ENCODE peak calls at places on chromosomes 7 and 10, in five cellular contexts. H is keratinocyte; U is body of pancreas; O is effector memory CD4-positive, alpha-beta T cell; R is right atrium auricular region. S is an unnamed sample. For H3K4me1, the result is how much of the 10 kb centered on the place peaks cover.

GRCh38 chr7:6159524-6160011 is 112.9 kb downstream of the CYTH3 start:
- DNase-seq in H (no peak), U (no peak), O (no peak), R (no peak), S (no peak)

GRCh38 chr7:44102846-44103565 is 1.1 kb upstream of the AEBP1 start:
- DNase-seq in H (no peak), U (no peak), O (no peak), R (no peak), S (peak)

GRCh38 chr7:158157460-158157859 is 430.2 kb downstream of the PTPRN2 start:
- DNase-seq in H (no peak), U (no peak), O (no peak), R (no peak), S (no peak)

GRCh38 chr10:60031664-60032063 is 125.3 kb upstream of the CCDC6 start:
- DNase-seq in H (no peak), U (no peak), O (no peak), R (no peak), S (no peak)

GRCh38 chr7:52114509-52114908 is 797.9 kb upstream of the COBL start:
- DNase-seq in H (no peak), U (no peak), O (no peak), R (no peak), S (no peak)

GRCh38 chr7:19215421-19215820 is 70.2 kb upstream of the FERD3L start:
- DNase-seq in H (no peak), U (no peak), O (no peak), R (no peak), S (no peak)

GRCh38 chr10:44963772-44964633 is 4.4 kb downstream of the RASSF4 start:
- DNase-seq in H (no peak), U (peak), O (no peak), R (peak), S (peak)

GRCh38 chr10:30118590-30118989 is 59.2 kb upstream of the JCAD start:
- DNase-seq in H (no peak), U (no peak), O (no peak), R (no peak), S (no peak)

GRCh38 chr10:84668186-84668763 is 339.9 kb downstream of the CCSER2 start:
- DNase-seq in H (no peak), U (no peak), O (no peak), R (no peak), S (no peak)

GRCh38 chr10:129105266-129105665 is 361.8 kb upstream of the MGMT start:
- DNase-seq in H (no peak), U (no peak), O (no peak), R (no peak), S (no peak)

GRCh38 chr10:3785849-3786290 is 861 bp upstream of the KLF6 start:
- DNase-seq in H (no peak), U (peak), O (no peak), R (no peak), S (no peak)

GRCh38 chr7:53811555-53812079 is 730.6 kb upstream of the VSTM2A start:
- DNase-seq in H (no peak), U (no peak), O (no peak), R (no peak), S (no peak)

GRCh38 chr7:33845991-33846509 is 59.3 kb upstream of the BMPER start:
- DNase-seq in H (no peak), U (peak), O (no peak), R (no peak), S (peak)

GRCh38 chr7:74324499-74325229 is 35.5 kb downstream of the CLIP2 start:
- DNase-seq in H (no peak), U (peak), O (no peak), R (no peak), S (no peak)

GRCh38 chr7:106283831-106284515 is 810 bp downstream of the NAMPT start:
- DNase-seq in H (no peak), U (peak), O (peak), R (peak), S (peak)

GRCh38 chr10:72796042-72796441 is 97.5 kb upstream of the OIT3 start:
- DNase-seq in H (no peak), U (no peak), O (no peak), R (no peak), S (no peak)

GRCh38 chr7:78141533-78142281 is 343.1 kb downstream of the PHTF2 start:
- DNase-seq in H (no peak), U (no peak), O (no peak), R (no peak), S (no peak)

GRCh38 chr7:7271094-7271874 is 88.9 kb downstream of the C1GALT1 start:
- DNase-seq in H (no peak), U (no peak), O (no peak), R (no peak), S (no peak)

GRCh38 chr7:36395171-36395894 is 5.7 kb downstream of the ANLN start:
- DNase-seq in H (no peak), U (no peak), O (no peak), R (no peak), S (no peak)

GRCh38 chr7:47183896-47184629 is 397.8 kb downstream of the TNS3 start:
- DNase-seq in H (no peak), U (peak), O (no peak), R (no peak), S (no peak)

GRCh38 chr7:10022957-10023356 is 950.7 kb upstream of the PHF14 start:
- DNase-seq in H (no peak), U (peak), O (no peak), R (no peak), S (no peak)

GRCh38 chr7:148697256-148697841 is 1.4 kb upstream of the CUL1 start:
- DNase-seq in H (no peak), U (peak), O (peak), R (peak), S (no peak)

GRCh38 chr7:110386914-110387313 is 704.0 kb upstream of the LRRN3 start:
- DNase-seq in H (peak), U (no peak), O (no peak), R (no peak), S (no peak)

GRCh38 chr7:27863866-27864265 is 123.9 kb downstream of the TAX1BP1 start:
- DNase-seq in H (no peak), U (peak), O (no peak), R (no peak), S (no peak)

GRCh38 chr7:122528879-122529481 is 169.9 kb downstream of the RNF133 start:
- DNase-seq in H (no peak), U (no peak), O (no peak), R (no peak), S (no peak)

GRCh38 chr7:94529516-94529915 is 19.9 kb downstream of the CASD1 start:
- DNase-seq in H (no peak), U (no peak), O (no peak), R (no peak), S (no peak)

GRCh38 chr10:125868372-125868975 is 12.6 kb downstream of the DHX32 start:
- DNase-seq in H (no peak), U (peak), O (no peak), R (no peak), S (no peak)

GRCh38 chr7:155222046-155222445 is 75.6 kb upstream of the INSIG1 start:
- DNase-seq in H (no peak), U (no peak), O (no peak), R (no peak), S (no peak)

GRCh38 chr7:71580027-71580426 is 448.1 kb downstream of the GALNT17 start:
- DNase-seq in H (no peak), U (no peak), O (no peak), R (no peak), S (no peak)

DNA sequence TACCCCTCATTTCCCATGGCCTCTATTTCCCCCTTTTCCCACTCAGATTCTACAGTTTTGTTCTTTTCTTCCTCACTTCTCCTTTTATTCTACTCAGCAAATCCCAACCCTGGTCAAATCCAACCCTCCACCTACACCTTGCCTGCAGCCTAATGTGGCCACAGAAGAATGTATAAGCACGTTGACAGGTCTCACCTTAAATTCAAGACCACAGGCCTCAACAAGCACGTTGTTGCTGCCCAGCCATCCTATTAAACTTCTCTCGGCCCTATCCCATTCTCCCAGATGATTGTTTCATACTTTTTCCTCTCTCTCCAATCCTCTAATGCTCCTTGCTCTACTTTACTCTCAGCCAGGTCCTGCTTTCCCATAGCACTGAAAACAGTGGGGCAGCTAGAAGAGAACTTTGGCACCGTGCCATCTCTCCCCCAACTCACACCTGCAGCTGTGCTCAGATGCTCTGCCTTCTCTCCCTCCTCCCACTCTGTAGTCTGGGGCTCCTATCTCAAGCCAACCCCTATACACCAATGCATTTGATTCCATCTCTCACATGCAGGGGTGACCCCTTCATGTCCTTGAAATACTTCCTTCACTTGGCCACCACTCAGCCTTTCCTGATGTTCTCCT is 6.8 kb upstream of the EIF3A start:
- DNase-seq in H (no peak), U (no peak), O (no peak), R (no peak), S (no peak)
- H3K27ac ChIP-seq in H (no peak), U (no peak), O (no peak), R (no peak), S (no peak)

GRCh38 chr10:103447187-103447586 is 5.0 kb downstream of the CALHM2 start:
- DNase-seq in H (no peak), U (no peak), O (no peak), R (no peak), S (no peak)
- H3K4me1 ChIP-seq in H (under half), U (under half), O (under half), R (half or more), S (under half)

DNA sequence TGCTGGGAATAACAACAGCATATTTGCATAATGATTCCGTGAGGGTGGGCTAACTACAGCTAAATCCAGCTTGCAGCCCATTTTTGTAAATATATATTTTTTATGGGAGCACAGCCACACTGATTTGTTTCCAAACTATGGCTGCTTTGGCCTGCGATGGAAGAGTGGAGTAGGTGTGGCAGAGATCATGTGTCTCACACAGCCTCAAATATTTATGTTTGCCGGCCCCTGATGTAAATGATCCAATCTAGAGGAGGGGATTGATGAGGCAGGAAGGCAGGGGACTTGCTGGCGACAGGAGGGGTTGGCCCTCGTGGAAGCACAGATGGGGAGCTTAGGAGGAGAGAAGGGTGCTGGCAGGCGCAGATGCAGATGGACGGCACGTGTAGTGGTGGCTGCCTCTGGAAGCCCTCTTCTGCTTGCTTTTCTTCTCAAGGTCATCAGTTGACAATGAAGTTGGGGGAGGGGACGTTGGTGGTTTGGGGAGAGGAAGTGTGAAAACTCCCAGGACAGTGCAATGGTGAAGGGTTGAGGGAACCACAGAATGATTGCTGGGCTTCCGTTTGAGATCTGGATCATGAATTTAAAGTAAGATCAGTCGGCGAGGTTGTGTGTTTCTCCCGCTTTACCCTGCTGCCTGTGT is 15.4 kb downstream of the COL13A1 start:
- DNase-seq in H (no peak), U (no peak), O (no peak), R (no peak), S (no peak)
- H3K27ac ChIP-seq in H (no peak), U (no peak), O (no peak), R (no peak), S (no peak)

GRCh38 chr7:100547872-100548271 is 8.9 kb downstream of the AGFG2 start:
- DNase-seq in H (no peak), U (peak), O (no peak), R (no peak), S (no peak)
- H3K4me1 ChIP-seq in H (under half), U (half or more), O (half or more), R (half or more), S (under half)

DNA sequence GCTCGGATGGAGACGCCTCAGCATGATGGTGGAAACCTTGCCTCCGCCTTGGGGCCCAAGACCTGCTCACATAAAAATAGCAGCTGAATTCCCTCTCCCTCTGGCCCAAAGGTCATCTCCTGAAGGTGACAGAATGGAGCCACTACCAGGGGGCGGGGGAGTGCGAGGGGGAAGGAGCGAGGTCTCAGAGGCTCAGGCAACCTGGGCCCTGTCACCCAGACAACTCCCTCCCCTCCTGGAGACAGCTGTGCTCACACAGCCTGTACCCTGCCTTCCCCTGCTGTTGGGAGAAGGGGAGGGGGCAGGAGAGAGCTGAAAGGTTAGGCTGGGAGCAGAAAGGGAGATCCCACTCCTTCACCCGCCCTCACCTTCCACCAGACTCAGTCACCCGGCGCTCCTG is 173.0 kb upstream of the RHEB start:
- DNase-seq in H (no peak), U (no peak), O (no peak), R (no peak), S (peak)
- H3K27ac ChIP-seq in H (no peak), U (no peak), O (no peak), R (peak), S (no peak)